ENCODE peak calls at places on chromosomes 4 and X, in nine cellular contexts. L is Peyer's patch, K is right lobe of liver, T is sigmoid colon, O is upper lobe of left lung, H is heart left ventricle, P is tibial nerve, F is ovary, W is IMR-90. M is an unnamed sample.
A peak's percentile ranks its signal among the peaks of the same experiment; 100 is the strongest.

GRCh38 chrX:135973025-135973547 is 702 bp downstream of the MMGT1 start:
- DNase-seq in L (peak; percentile 48), K (no peak), T (no peak), O (peak; percentile 36), H (no peak), P (peak; percentile 5), F (peak; percentile 25), W (peak; percentile 13), M (peak; percentile 9)

GRCh38 chr4:7810792-7811535 is 128.7 kb downstream of the AFAP1 start:
- DNase-seq in L (no peak), K (no peak), T (peak; percentile 69), O (no peak), H (no peak), P (no peak), F (no peak), W (no peak), M (no peak)

GRCh38 chr4:173527103-173527876 is 2.7 kb downstream of the HAND2 start:
- DNase-seq in L (no peak), K (no peak), T (peak; percentile 76), O (no peak), H (peak; percentile 45), P (no peak), F (no peak), W (no peak), M (no peak)

GRCh38 chr4:142278171-142278570 is 567.9 kb downstream of the INPP4B start:
- DNase-seq in L (no peak), K (no peak), T (no peak), O (no peak), H (no peak), P (no peak), F (no peak), W (peak; percentile 55), M (no peak)

GRCh38 chr4:109256847-109257246 is 45.6 kb downstream of the COL25A1 start:
- DNase-seq in L (no peak), K (no peak), T (no peak), O (no peak), H (no peak), P (no peak), F (no peak), W (no peak), M (no peak)

GRCh38 chr4:14178421-14178820 is 550.9 kb upstream of the BOD1L1 start:
- DNase-seq in L (no peak), K (no peak), T (no peak), O (no peak), H (no peak), P (no peak), F (no peak), W (peak; percentile 57), M (no peak)

GRCh38 chrX:29071525-29071924 is 484.3 kb downstream of the IL1RAPL1 start:
- DNase-seq in L (no peak), K (no peak), T (no peak), O (no peak), H (no peak), P (no peak), F (no peak), W (no peak), M (no peak)

GRCh38 chr4:26260571-26260970 is 60.2 kb upstream of the RBPJ start:
- DNase-seq in L (no peak), K (no peak), T (no peak), O (no peak), H (no peak), P (no peak), F (no peak), W (no peak), M (no peak)

GRCh38 chr4:78634011-78634664 is 82.6 kb downstream of the ANXA3 start:
- DNase-seq in L (no peak), K (no peak), T (peak; percentile 74), O (peak; percentile 31), H (peak; percentile 22), P (peak; percentile 25), F (no peak), W (no peak), M (peak; percentile 96)

GRCh38 chr4:144267084-144267483 is 126.6 kb upstream of the GYPA start:
- DNase-seq in L (no peak), K (no peak), T (no peak), O (no peak), H (no peak), P (no peak), F (no peak), W (no peak), M (no peak)

GRCh38 chrX:53704294-53704693 is 17.8 kb upstream of the HUWE1 start:
- DNase-seq in L (no peak), K (no peak), T (no peak), O (no peak), H (no peak), P (no peak), F (no peak), W (no peak), M (no peak)

GRCh38 chr4:84366111-84366510 is 133.0 kb downstream of the NKX6-1 start:
- DNase-seq in L (no peak), K (no peak), T (no peak), O (no peak), H (no peak), P (no peak), F (no peak), W (no peak), M (no peak)

GRCh38 chr4:118338981-118339765 is 13.6 kb downstream of the PRSS12 start:
- DNase-seq in L (no peak), K (no peak), T (no peak), O (no peak), H (no peak), P (no peak), F (no peak), W (peak; percentile 91), M (no peak)

GRCh38 chr4:105871997-105872396 is 23.3 kb upstream of the NPNT start:
- DNase-seq in L (no peak), K (no peak), T (no peak), O (no peak), H (no peak), P (no peak), F (no peak), W (no peak), M (no peak)

GRCh38 chr4:101292901-101293300 is 54.4 kb downstream of the PPP3CA start:
- DNase-seq in L (no peak), K (no peak), T (no peak), O (no peak), H (no peak), P (no peak), F (no peak), W (peak; percentile 68), M (no peak)

GRCh38 chr4:153452661-153453378 is 13.3 kb upstream of the TMEM131L start:
- DNase-seq in L (no peak), K (no peak), T (no peak), O (no peak), H (no peak), P (no peak), F (no peak), W (no peak), M (no peak)

GRCh38 chr4:153451931-153452660 is 14.1 kb upstream of the TMEM131L start:
- DNase-seq in L (no peak), K (no peak), T (no peak), O (peak; percentile 34), H (no peak), P (no peak), F (no peak), W (no peak), M (no peak)

GRCh38 chr4:153449338-153449737 is 16.8 kb upstream of the TMEM131L start:
- DNase-seq in L (no peak), K (no peak), T (no peak), O (no peak), H (no peak), P (no peak), F (no peak), W (no peak), M (no peak)

GRCh38 chr4:153448003-153448731 is 18.0 kb upstream of the TMEM131L start:
- DNase-seq in L (no peak), K (no peak), T (no peak), O (no peak), H (no peak), P (no peak), F (no peak), W (peak; percentile 81), M (no peak)

GRCh38 chr4:153450545-153450917 is 15.6 kb upstream of the TMEM131L start:
- DNase-seq in L (no peak), K (no peak), T (no peak), O (no peak), H (no peak), P (no peak), F (no peak), W (no peak), M (no peak)
- H3K27ac ChIP-seq in L (peak overlapping the region; percentile 67), K (no peak overlapping the region), T (no peak overlapping the region), O (peak overlapping the region; percentile 50), H (no peak overlapping the region), P (no peak overlapping the region), F (no peak overlapping the region), W (no peak overlapping the region), M (no peak overlapping the region)

DNA sequence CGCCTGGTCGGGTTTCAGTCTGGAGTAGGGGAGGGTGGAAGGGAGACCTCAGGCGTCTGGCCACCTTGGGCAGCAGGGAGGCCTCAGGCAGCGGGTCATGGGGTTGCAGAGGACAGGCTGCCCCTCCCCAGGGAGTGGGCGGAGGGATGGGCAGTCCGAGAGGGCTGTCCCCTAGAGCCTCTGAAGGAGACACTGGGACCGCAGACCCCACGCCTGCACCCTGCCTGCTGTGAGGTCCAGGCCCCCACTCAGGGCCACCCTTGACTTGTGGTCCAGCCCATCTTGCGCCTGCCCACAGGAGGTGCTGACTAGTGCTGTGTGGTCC is 16.5 kb downstream of the FGFRL1 start:
- DNase-seq in L (no peak), K (no peak), T (no peak), O (no peak), H (no peak), P (no peak), F (no peak), W (no peak), M (no peak)
- TF ChIP-seq POLR2A in L (no peak), K (no peak), T (no peak), O (no peak), H (no peak), P (no peak), F (no peak), W (no peak), M (no peak)

GRCh38 chrX:17549005-17549685 is 174.1 kb downstream of the NHS start:
- DNase-seq in L (no peak), K (no peak), T (no peak), O (no peak), H (no peak), P (no peak), F (no peak), W (no peak), M (no peak)
- H3K4me1 ChIP-seq in L (no peaks in the 10 kb centered on the region), K (no peaks in the 10 kb centered on the region), T (peaks cover 6% of the 10 kb centered on the region), O (no peaks in the 10 kb centered on the region), H (no peaks in the 10 kb centered on the region), P (peaks cover 14% of the 10 kb centered on the region), F (peaks cover 2% of the 10 kb centered on the region), W (peaks cover 15% of the 10 kb centered on the region), M (peaks cover 4% of the 10 kb centered on the region)

DNA sequence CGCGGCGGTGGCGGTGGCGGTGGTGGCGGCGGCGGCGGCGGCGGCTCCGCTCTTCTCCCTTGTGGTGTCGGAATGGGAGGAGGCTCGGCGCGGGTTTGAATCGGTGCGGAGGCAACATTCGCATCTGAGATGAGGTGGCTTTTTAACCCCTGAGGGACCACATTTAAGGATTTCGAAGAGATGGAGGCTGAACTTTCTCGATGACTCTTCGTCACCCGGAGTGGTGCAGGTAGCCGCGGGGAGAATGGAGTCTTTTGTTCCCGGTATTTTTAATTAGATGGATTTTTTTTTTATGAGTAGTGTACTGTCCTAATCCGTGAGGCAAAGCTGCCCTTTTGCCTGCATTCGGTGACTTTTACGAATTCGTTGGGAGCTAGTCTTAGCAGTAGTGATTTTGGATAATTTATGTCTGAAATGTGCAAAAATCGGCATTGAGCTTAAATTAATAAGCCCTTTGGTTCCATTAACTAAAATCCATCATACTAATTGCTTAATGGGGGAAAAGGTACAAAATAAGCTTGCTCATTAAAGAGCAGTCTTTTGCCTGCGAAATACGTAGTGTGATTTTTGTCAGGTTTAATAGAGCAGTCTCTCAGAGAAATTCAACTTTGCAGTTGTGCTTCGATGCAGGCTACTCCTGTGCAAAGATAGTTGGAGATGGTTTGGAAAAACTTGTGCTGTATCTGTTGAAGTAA is 206.1 kb downstream of the TENM3 start:
- DNase-seq in L (no peak), K (no peak), T (peak; percentile 85), O (no peak), H (no peak), P (no peak), F (no peak), W (peak; percentile 49), M (no peak)
- H3K27ac ChIP-seq in L (no peak overlapping the region), K (peak overlapping the region; percentile 51), T (peak overlapping the region; percentile 85), O (no peak overlapping the region), H (no peak overlapping the region), P (peak overlapping the region; percentile 95), F (peak overlapping the region; percentile 74), W (peak overlapping the region; percentile 15), M (peak overlapping the region; percentile 77)

M was measured in thyroid gland.